ENCODE peak calls at places on chromosome 3, in seven cellular contexts. One of them, this sample, is unnamed.

GRCh38 chr3:102224171-102224570 is 210.6 kb upstream of the ZPLD1 start:
- DNase-seq in HCT116: no peak
- DNase-seq in K562: no peak
- DNase-seq in HepG2: peak
- DNase-seq in H1: no peak
- DNase-seq in SK-N-SH: peak
- DNase-seq in GM12878: no peak
- DNase-seq in this sample: no peak

GRCh38 chr3:152941825-152942224 is 106.9 kb downstream of the P2RY1 start:
- DNase-seq in K562: no peak
- DNase-seq in HepG2: no peak
- DNase-seq in H1: no peak
- DNase-seq in HCT116: no peak
- DNase-seq in GM12878: no peak
- DNase-seq in SK-N-SH: no peak
- DNase-seq in this sample: no peak

GRCh38 chr3:15875016-15875689 is 77.4 kb upstream of the ANKRD28 start:
- DNase-seq in HepG2: no peak
- DNase-seq in GM12878: no peak
- DNase-seq in H1: no peak
- DNase-seq in HCT116: no peak
- DNase-seq in SK-N-SH: no peak
- DNase-seq in K562: no peak
- DNase-seq in this sample: no peak

GRCh38 chr3:193938613-193939012 is 197.3 kb upstream of the HES1 start:
- DNase-seq in HCT116: no peak
- DNase-seq in SK-N-SH: no peak
- DNase-seq in K562: no peak
- DNase-seq in HepG2: no peak
- DNase-seq in GM12878: no peak
- DNase-seq in H1: no peak
- DNase-seq in this sample: no peak

GRCh38 chr3:129001817-129002572 is 891 bp downstream of the EFCC1 start:
- DNase-seq in HCT116: no peak
- DNase-seq in H1: no peak
- DNase-seq in K562: no peak
- DNase-seq in GM12878: no peak
- DNase-seq in SK-N-SH: peak
- DNase-seq in HepG2: no peak
- DNase-seq in this sample: no peak

GRCh38 chr3:16516695-16517481 is 3.4 kb upstream of the RFTN1 start:
- DNase-seq in K562: no peak
- DNase-seq in H1: no peak
- DNase-seq in GM12878: no peak
- DNase-seq in SK-N-SH: peak
- DNase-seq in HCT116: no peak
- DNase-seq in HepG2: peak
- DNase-seq in this sample: no peak

GRCh38 chr3:195584543-195584870 is 767 bp upstream of the APOD start:
- DNase-seq in HepG2: no peak
- DNase-seq in K562: peak
- DNase-seq in SK-N-SH: no peak
- DNase-seq in GM12878: no peak
- DNase-seq in H1: no peak
- DNase-seq in HCT116: no peak
- DNase-seq in this sample: no peak

GRCh38 chr3:183584246-183584913 is 28.9 kb upstream of the KLHL6 start:
- DNase-seq in SK-N-SH: peak
- DNase-seq in H1: no peak
- DNase-seq in HepG2: no peak
- DNase-seq in GM12878: no peak
- DNase-seq in HCT116: no peak
- DNase-seq in K562: no peak
- DNase-seq in this sample: no peak

GRCh38 chr3:69370945-69371301 is 15.0 kb downstream of the FRMD4B start:
- DNase-seq in HepG2: no peak
- DNase-seq in H1: no peak
- DNase-seq in HCT116: no peak
- DNase-seq in GM12878: no peak
- DNase-seq in K562: no peak
- DNase-seq in SK-N-SH: no peak
- DNase-seq in this sample: no peak

GRCh38 chr3:98874602-98875249 is 26.8 kb downstream of the DCBLD2 start:
- DNase-seq in K562: peak
- DNase-seq in HCT116: no peak
- DNase-seq in HepG2: no peak
- DNase-seq in H1: no peak
- DNase-seq in GM12878: no peak
- DNase-seq in SK-N-SH: no peak
- DNase-seq in this sample: no peak

GRCh38 chr3:11382146-11382545 is 109.9 kb downstream of the ATG7 start:
- DNase-seq in K562: no peak
- DNase-seq in HCT116: no peak
- DNase-seq in H1: no peak
- DNase-seq in GM12878: no peak
- DNase-seq in HepG2: no peak
- DNase-seq in SK-N-SH: no peak
- DNase-seq in this sample: no peak
- H3K27ac ChIP-seq in K562: no peak
- H3K27ac ChIP-seq in HCT116: no peak
- H3K27ac ChIP-seq in H1: no peak
- H3K27ac ChIP-seq in GM12878: no peak
- H3K27ac ChIP-seq in HepG2: no peak
- H3K27ac ChIP-seq in SK-N-SH: peak
- H3K27ac ChIP-seq in this sample: peak

DNA sequence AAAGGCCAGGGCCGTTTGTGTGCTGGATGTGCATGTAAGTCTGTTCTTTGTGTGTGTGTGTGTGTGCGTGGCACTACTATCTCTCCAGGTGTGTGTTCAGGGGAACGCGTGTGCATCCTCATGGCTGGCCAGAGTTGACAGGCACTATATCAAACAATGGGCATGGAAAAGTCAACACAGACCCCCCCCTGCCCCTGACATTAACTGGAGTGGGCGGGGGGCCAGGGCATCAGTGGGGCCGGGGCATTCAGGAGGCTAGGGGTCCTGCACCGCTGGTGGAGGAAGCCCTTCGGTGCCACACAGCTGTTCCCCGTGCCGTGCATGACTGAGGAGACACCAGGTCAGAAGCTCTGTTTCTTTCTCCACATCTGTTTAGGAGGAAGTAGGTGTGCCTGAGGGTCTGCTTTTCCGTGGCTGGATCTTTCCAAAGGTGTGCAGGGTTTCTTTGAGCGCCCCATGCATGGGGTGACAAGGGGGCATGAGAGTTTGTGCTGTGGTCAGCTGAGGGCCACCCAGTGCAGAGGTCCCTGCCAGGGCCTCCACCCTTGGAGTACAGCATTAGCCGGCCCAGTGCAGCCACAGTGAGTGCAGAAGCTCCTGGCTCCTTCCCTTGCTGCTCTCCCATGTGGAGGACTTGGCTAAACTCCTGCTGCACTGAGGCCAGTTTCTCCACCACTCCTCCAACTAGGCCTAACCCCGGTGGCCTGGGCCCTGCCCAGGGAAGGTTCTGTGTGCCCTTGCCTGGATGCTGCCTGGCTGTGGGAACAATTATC is 7.5 kb downstream of the C3orf22 start:
- DNase-seq in H1: no peak
- DNase-seq in GM12878: no peak
- DNase-seq in K562: no peak
- DNase-seq in HepG2: no peak
- DNase-seq in SK-N-SH: peak
- DNase-seq in HCT116: no peak
- DNase-seq in this sample: no peak
- TF ChIP-seq SIN3A in H1: no peak
- TF ChIP-seq SIN3A in GM12878: no peak
- TF ChIP-seq SIN3A in K562: no peak
- TF ChIP-seq SIN3A in HepG2: no peak
- TF ChIP-seq SIN3A in SK-N-SH: no peak
- TF ChIP-seq SIN3A in HCT116: no peak
- TF ChIP-seq SIN3A in this sample: no peak

DNA sequence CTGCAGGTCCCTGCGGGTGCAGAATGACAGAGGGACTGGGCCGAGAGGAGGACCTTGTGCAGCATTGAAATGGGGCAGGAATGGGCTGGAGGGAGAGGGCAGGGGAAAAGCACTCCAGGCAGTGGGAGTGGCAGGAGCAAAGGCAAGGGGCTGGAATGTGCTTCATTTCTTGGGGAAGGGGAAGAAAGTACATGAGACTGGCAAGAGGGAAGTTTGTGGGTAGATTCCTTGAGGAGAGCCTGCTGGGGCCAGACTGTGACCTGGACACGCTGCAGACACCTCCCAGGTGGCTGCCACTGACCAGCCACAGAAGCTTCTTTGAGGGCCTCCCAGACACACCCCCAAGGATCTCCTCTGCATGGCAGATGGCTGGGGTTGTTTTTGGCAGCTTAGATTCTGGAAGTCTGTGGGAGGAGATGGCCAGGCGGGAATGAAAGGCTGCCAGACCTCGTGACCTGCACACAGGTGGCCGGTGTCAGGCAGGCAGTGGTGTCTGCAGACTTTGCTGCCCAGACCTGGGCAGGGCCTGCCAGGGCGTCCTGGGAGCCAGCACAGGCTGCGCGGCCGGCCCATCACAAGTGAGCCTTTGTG is 53.1 kb downstream of the SPSB4 start:
- DNase-seq in HepG2: no peak
- DNase-seq in K562: no peak
- DNase-seq in GM12878: no peak
- DNase-seq in HCT116: no peak
- DNase-seq in H1: no peak
- DNase-seq in SK-N-SH: no peak
- DNase-seq in this sample: no peak
- TF ChIP-seq POLR2AphosphoS5 in HepG2: no peak
- TF ChIP-seq POLR2AphosphoS5 in K562: no peak
- TF ChIP-seq POLR2AphosphoS5 in GM12878: no peak
- TF ChIP-seq POLR2AphosphoS5 in HCT116: no peak
- TF ChIP-seq POLR2AphosphoS5 in H1: no peak
- TF ChIP-seq POLR2AphosphoS5 in SK-N-SH: no peak
- TF ChIP-seq POLR2AphosphoS5 in this sample: no peak

GRCh38 chr3:170424879-170425278 is 6.2 kb downstream of the CLDN11 start:
- DNase-seq in H1: no peak
- DNase-seq in HCT116: no peak
- DNase-seq in K562: no peak
- DNase-seq in SK-N-SH: no peak
- DNase-seq in HepG2: no peak
- DNase-seq in GM12878: no peak
- DNase-seq in this sample: no peak
- H3K27ac ChIP-seq in H1: no peak
- H3K27ac ChIP-seq in HCT116: no peak
- H3K27ac ChIP-seq in K562: peak
- H3K27ac ChIP-seq in SK-N-SH: no peak
- H3K27ac ChIP-seq in HepG2: peak
- H3K27ac ChIP-seq in GM12878: no peak
- H3K27ac ChIP-seq in this sample: no peak

GRCh38 chr3:119319311-119319710 is 25.1 kb downstream of the ARHGAP31 start:
- DNase-seq in SK-N-SH: no peak
- DNase-seq in K562: no peak
- DNase-seq in H1: no peak
- DNase-seq in GM12878: no peak
- DNase-seq in HCT116: no peak
- DNase-seq in HepG2: no peak
- DNase-seq in this sample: no peak
- TF ChIP-seq SIN3A in SK-N-SH: no peak
- TF ChIP-seq SIN3A in K562: no peak
- TF ChIP-seq SIN3A in H1: no peak
- TF ChIP-seq SIN3A in GM12878: no peak
- TF ChIP-seq SIN3A in HCT116: no peak
- TF ChIP-seq SIN3A in HepG2: no peak
- TF ChIP-seq SIN3A in this sample: no peak

DNA sequence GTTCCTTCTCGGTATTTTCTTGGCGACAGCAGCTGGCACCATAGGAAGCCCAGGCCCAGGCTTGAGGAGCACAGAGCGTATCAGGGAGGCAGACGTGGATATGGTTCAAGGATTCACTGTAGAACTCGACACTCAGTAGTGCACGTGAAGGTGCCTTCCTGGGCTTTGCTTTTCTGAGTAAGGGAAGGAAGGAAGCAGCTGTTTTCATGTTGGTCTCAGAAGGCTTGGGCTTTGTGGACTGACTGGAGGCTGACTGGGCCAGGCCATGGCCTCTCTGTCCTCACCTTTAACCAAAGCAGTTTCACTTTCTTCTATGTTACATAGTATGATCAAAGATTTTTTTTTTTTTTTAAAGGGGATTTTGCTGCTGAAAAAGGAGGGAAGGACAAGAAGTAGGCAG is 6.9 kb upstream of the GHRL start:
- DNase-seq in GM12878: no peak
- DNase-seq in K562: no peak
- DNase-seq in SK-N-SH: no peak
- DNase-seq in HCT116: no peak
- DNase-seq in HepG2: no peak
- DNase-seq in H1: no peak
- DNase-seq in this sample: no peak
- TF ChIP-seq POLR2AphosphoS5 in GM12878: peak
- TF ChIP-seq POLR2AphosphoS5 in K562: no peak
- TF ChIP-seq POLR2AphosphoS5 in SK-N-SH: no peak
- TF ChIP-seq POLR2AphosphoS5 in HCT116: no peak
- TF ChIP-seq POLR2AphosphoS5 in HepG2: peak
- TF ChIP-seq POLR2AphosphoS5 in H1: no peak
- TF ChIP-seq POLR2AphosphoS5 in this sample: no peak

GRCh38 chr3:57952651-57953050 is 55.6 kb upstream of the FLNB start:
- DNase-seq in H1: no peak
- DNase-seq in SK-N-SH: no peak
- DNase-seq in GM12878: no peak
- DNase-seq in HCT116: no peak
- DNase-seq in HepG2: no peak
- DNase-seq in K562: no peak
- DNase-seq in this sample: no peak
- H3K27ac ChIP-seq in H1: no peak
- H3K27ac ChIP-seq in SK-N-SH: peak
- H3K27ac ChIP-seq in GM12878: no peak
- H3K27ac ChIP-seq in HCT116: no peak
- H3K27ac ChIP-seq in HepG2: no peak
- H3K27ac ChIP-seq in K562: peak
- H3K27ac ChIP-seq in this sample: peak

GRCh38 chr3:13041113-13041776 is 32.0 kb downstream of the IQSEC1 start:
- DNase-seq in H1: no peak
- DNase-seq in SK-N-SH: peak
- DNase-seq in K562: peak
- DNase-seq in HepG2: no peak
- DNase-seq in HCT116: no peak
- DNase-seq in GM12878: no peak
- DNase-seq in this sample: no peak
- TF ChIP-seq SIN3A in H1: no peak
- TF ChIP-seq SIN3A in SK-N-SH: no peak
- TF ChIP-seq SIN3A in K562: no peak
- TF ChIP-seq SIN3A in HepG2: no peak
- TF ChIP-seq SIN3A in HCT116: no peak
- TF ChIP-seq SIN3A in GM12878: no peak
- TF ChIP-seq SIN3A in this sample: no peak

GRCh38 chr3:117433439-117433838 is 723.9 kb downstream of the TUSC7 start:
- DNase-seq in K562: no peak
- DNase-seq in HCT116: no peak
- DNase-seq in H1: no peak
- DNase-seq in SK-N-SH: no peak
- DNase-seq in GM12878: no peak
- DNase-seq in HepG2: no peak
- DNase-seq in this sample: no peak
- TF ChIP-seq POLR2AphosphoS5 in K562: no peak
- TF ChIP-seq POLR2AphosphoS5 in HCT116: no peak
- TF ChIP-seq POLR2AphosphoS5 in H1: no peak
- TF ChIP-seq POLR2AphosphoS5 in SK-N-SH: no peak
- TF ChIP-seq POLR2AphosphoS5 in GM12878: no peak
- TF ChIP-seq POLR2AphosphoS5 in HepG2: no peak
- TF ChIP-seq POLR2AphosphoS5 in this sample: no peak

This sample was measured in Panc1.